ENCODE peak calls at places on chromosomes 13 and 19, in seven cellular contexts. One of them, this sample, is unnamed.

GRCh38 chr13:30829145-30829544 is 76.9 kb upstream of the MEDAG start:
- DNase-seq in stimulated activated CD4-positive, alpha-beta T cell treated with anti-CD3 and anti-CD28 coated beads, Interleukin-12 subunit alpha, Interleukin-12 subunit beta, amount 100 ng/mL, for 4 hours: no peak
- DNase-seq in lung: no peak
- DNase-seq in NCI-H510A: no peak
- DNase-seq in skeletal muscle cell: peak
- DNase-seq in tibial nerve: no peak
- DNase-seq in foreskin fibroblast: peak
- DNase-seq in this sample: no peak

GRCh38 chr13:94988654-94989053 is 276.3 kb upstream of the SOX21 start:
- DNase-seq in lung: no peak
- DNase-seq in foreskin fibroblast: no peak
- DNase-seq in stimulated activated CD4-positive, alpha-beta T cell treated with anti-CD3 and anti-CD28 coated beads, Interleukin-12 subunit alpha, Interleukin-12 subunit beta, amount 100 ng/mL, for 4 hours: no peak
- DNase-seq in NCI-H510A: peak
- DNase-seq in skeletal muscle cell: no peak
- DNase-seq in tibial nerve: no peak
- DNase-seq in this sample: no peak

GRCh38 chr19:55383789-55384575 is at the start of gene TMEM238:
- DNase-seq in skeletal muscle cell: no peak
- DNase-seq in tibial nerve: no peak
- DNase-seq in stimulated activated CD4-positive, alpha-beta T cell treated with anti-CD3 and anti-CD28 coated beads, Interleukin-12 subunit alpha, Interleukin-12 subunit beta, amount 100 ng/mL, for 4 hours: peak
- DNase-seq in foreskin fibroblast: peak
- DNase-seq in NCI-H510A: peak
- DNase-seq in lung: peak
- DNase-seq in this sample: no peak

GRCh38 chr13:37595162-37595561 is 3.4 kb downstream of the POSTN start:
- DNase-seq in lung: no peak
- DNase-seq in stimulated activated CD4-positive, alpha-beta T cell treated with anti-CD3 and anti-CD28 coated beads, Interleukin-12 subunit alpha, Interleukin-12 subunit beta, amount 100 ng/mL, for 4 hours: no peak
- DNase-seq in NCI-H510A: no peak
- DNase-seq in foreskin fibroblast: peak
- DNase-seq in skeletal muscle cell: no peak
- DNase-seq in tibial nerve: no peak
- DNase-seq in this sample: peak

GRCh38 chr13:46521921-46522691 is 30.9 kb upstream of the LRCH1 start:
- DNase-seq in stimulated activated CD4-positive, alpha-beta T cell treated with anti-CD3 and anti-CD28 coated beads, Interleukin-12 subunit alpha, Interleukin-12 subunit beta, amount 100 ng/mL, for 4 hours: no peak
- DNase-seq in foreskin fibroblast: peak
- DNase-seq in NCI-H510A: no peak
- DNase-seq in lung: no peak
- DNase-seq in tibial nerve: no peak
- DNase-seq in skeletal muscle cell: no peak
- DNase-seq in this sample: no peak

GRCh38 chr13:21884965-21885567 is 214.2 kb downstream of the FGF9 start:
- DNase-seq in NCI-H510A: no peak
- DNase-seq in skeletal muscle cell: no peak
- DNase-seq in stimulated activated CD4-positive, alpha-beta T cell treated with anti-CD3 and anti-CD28 coated beads, Interleukin-12 subunit alpha, Interleukin-12 subunit beta, amount 100 ng/mL, for 4 hours: no peak
- DNase-seq in tibial nerve: no peak
- DNase-seq in foreskin fibroblast: no peak
- DNase-seq in lung: no peak
- DNase-seq in this sample: no peak

GRCh38 chr13:42970824-42971669 is 21.0 kb downstream of the EPSTI1 start:
- DNase-seq in lung: no peak
- DNase-seq in foreskin fibroblast: peak
- DNase-seq in tibial nerve: no peak
- DNase-seq in skeletal muscle cell: no peak
- DNase-seq in stimulated activated CD4-positive, alpha-beta T cell treated with anti-CD3 and anti-CD28 coated beads, Interleukin-12 subunit alpha, Interleukin-12 subunit beta, amount 100 ng/mL, for 4 hours: peak
- DNase-seq in NCI-H510A: no peak
- DNase-seq in this sample: no peak

GRCh38 chr13:111966969-111967368 is 100.0 kb upstream of the SOX1 start:
- DNase-seq in skeletal muscle cell: no peak
- DNase-seq in NCI-H510A: no peak
- DNase-seq in stimulated activated CD4-positive, alpha-beta T cell treated with anti-CD3 and anti-CD28 coated beads, Interleukin-12 subunit alpha, Interleukin-12 subunit beta, amount 100 ng/mL, for 4 hours: no peak
- DNase-seq in foreskin fibroblast: no peak
- DNase-seq in lung: no peak
- DNase-seq in tibial nerve: no peak
- DNase-seq in this sample: no peak

GRCh38 chr13:95898256-95898655 is 154.9 kb downstream of the UGGT2 start:
- DNase-seq in foreskin fibroblast: no peak
- DNase-seq in lung: no peak
- DNase-seq in tibial nerve: no peak
- DNase-seq in stimulated activated CD4-positive, alpha-beta T cell treated with anti-CD3 and anti-CD28 coated beads, Interleukin-12 subunit alpha, Interleukin-12 subunit beta, amount 100 ng/mL, for 4 hours: no peak
- DNase-seq in skeletal muscle cell: no peak
- DNase-seq in NCI-H510A: no peak
- DNase-seq in this sample: no peak

GRCh38 chr13:41937388-41937787 is 23.5 kb downstream of the VWA8 start:
- DNase-seq in foreskin fibroblast: no peak
- DNase-seq in lung: no peak
- DNase-seq in stimulated activated CD4-positive, alpha-beta T cell treated with anti-CD3 and anti-CD28 coated beads, Interleukin-12 subunit alpha, Interleukin-12 subunit beta, amount 100 ng/mL, for 4 hours: no peak
- DNase-seq in skeletal muscle cell: no peak
- DNase-seq in NCI-H510A: no peak
- DNase-seq in tibial nerve: no peak
- DNase-seq in this sample: no peak

GRCh38 chr19:768424-768823 is 17.5 kb downstream of the MISP start:
- DNase-seq in lung: no peak
- DNase-seq in skeletal muscle cell: peak
- DNase-seq in NCI-H510A: no peak
- DNase-seq in tibial nerve: no peak
- DNase-seq in foreskin fibroblast: peak
- DNase-seq in stimulated activated CD4-positive, alpha-beta T cell treated with anti-CD3 and anti-CD28 coated beads, Interleukin-12 subunit alpha, Interleukin-12 subunit beta, amount 100 ng/mL, for 4 hours: no peak
- DNase-seq in this sample: peak

GRCh38 chr13:110938662-110939421 is 24.0 kb upstream of the ANKRD10 start:
- DNase-seq in foreskin fibroblast: no peak
- DNase-seq in skeletal muscle cell: no peak
- DNase-seq in stimulated activated CD4-positive, alpha-beta T cell treated with anti-CD3 and anti-CD28 coated beads, Interleukin-12 subunit alpha, Interleukin-12 subunit beta, amount 100 ng/mL, for 4 hours: no peak
- DNase-seq in NCI-H510A: no peak
- DNase-seq in tibial nerve: no peak
- DNase-seq in lung: no peak
- DNase-seq in this sample: no peak

GRCh38 chr13:98482476-98483444 is 94.1 kb downstream of the STK24 start:
- DNase-seq in stimulated activated CD4-positive, alpha-beta T cell treated with anti-CD3 and anti-CD28 coated beads, Interleukin-12 subunit alpha, Interleukin-12 subunit beta, amount 100 ng/mL, for 4 hours: no peak
- DNase-seq in tibial nerve: peak
- DNase-seq in skeletal muscle cell: peak
- DNase-seq in lung: peak
- DNase-seq in foreskin fibroblast: peak
- DNase-seq in NCI-H510A: no peak
- DNase-seq in this sample: no peak

GRCh38 chr19:36060430-36060829 is 5.7 kb downstream of the WDR62 start:
- DNase-seq in tibial nerve: no peak
- DNase-seq in lung: no peak
- DNase-seq in NCI-H510A: no peak
- DNase-seq in skeletal muscle cell: no peak
- DNase-seq in stimulated activated CD4-positive, alpha-beta T cell treated with anti-CD3 and anti-CD28 coated beads, Interleukin-12 subunit alpha, Interleukin-12 subunit beta, amount 100 ng/mL, for 4 hours: peak
- DNase-seq in foreskin fibroblast: peak
- DNase-seq in this sample: peak

GRCh38 chr19:45090034-45090433 is 2.9 kb upstream of the PPP1R37 start:
- DNase-seq in lung: no peak
- DNase-seq in foreskin fibroblast: no peak
- DNase-seq in NCI-H510A: no peak
- DNase-seq in skeletal muscle cell: no peak
- DNase-seq in stimulated activated CD4-positive, alpha-beta T cell treated with anti-CD3 and anti-CD28 coated beads, Interleukin-12 subunit alpha, Interleukin-12 subunit beta, amount 100 ng/mL, for 4 hours: no peak
- DNase-seq in tibial nerve: no peak
- DNase-seq in this sample: no peak

GRCh38 chr13:99922631-99923404 is 48.7 kb downstream of the ZIC5 start:
- DNase-seq in tibial nerve: no peak
- DNase-seq in lung: no peak
- DNase-seq in NCI-H510A: no peak
- DNase-seq in skeletal muscle cell: no peak
- DNase-seq in stimulated activated CD4-positive, alpha-beta T cell treated with anti-CD3 and anti-CD28 coated beads, Interleukin-12 subunit alpha, Interleukin-12 subunit beta, amount 100 ng/mL, for 4 hours: no peak
- DNase-seq in foreskin fibroblast: no peak
- DNase-seq in this sample: no peak

GRCh38 chr19:18274776-18275356 is 614 bp upstream of the IQCN start:
- DNase-seq in NCI-H510A: no peak
- DNase-seq in stimulated activated CD4-positive, alpha-beta T cell treated with anti-CD3 and anti-CD28 coated beads, Interleukin-12 subunit alpha, Interleukin-12 subunit beta, amount 100 ng/mL, for 4 hours: no peak
- DNase-seq in lung: peak
- DNase-seq in tibial nerve: peak
- DNase-seq in foreskin fibroblast: peak
- DNase-seq in skeletal muscle cell: peak
- DNase-seq in this sample: no peak